ENCODE peak calls at places on chromosomes 2 and 18, in eight cellular contexts. S, V, U, O, F, H, K and M are unnamed samples.

GRCh38 chr2:128715360-128715759 is 396.7 kb upstream of the HS6ST1 start:
- DNase-seq in F (no peak), K (no peak), V (no peak), O (no peak), U (no peak), S (no peak), H (no peak), M (no peak)

GRCh38 chr2:40220177-40220925 is 231.5 kb downstream of the SLC8A1 start:
- DNase-seq in U (no peak), H (no peak), F (no peak), O (no peak), V (no peak), K (peak), S (no peak), M (no peak)

GRCh38 chr2:54556659-54557121 is 100.6 kb downstream of the SPTBN1 start:
- DNase-seq in V (peak), F (no peak), H (no peak), K (peak), O (no peak), S (no peak), U (no peak), M (no peak)

GRCh38 chr2:26401739-26402541 is at the start of gene DRC1:
- DNase-seq in O (no peak), U (peak), V (peak), K (peak), S (peak), F (peak), H (no peak), M (peak)

GRCh38 chr2:12428786-12429185 is 287.9 kb upstream of the TRIB2 start:
- DNase-seq in V (no peak), U (no peak), K (no peak), O (no peak), F (no peak), S (no peak), H (no peak), M (no peak)

GRCh38 chr2:224837558-224837957 is 121.4 kb upstream of the CCDC195 start:
- DNase-seq in U (no peak), K (peak), O (no peak), S (no peak), H (no peak), V (no peak), F (no peak), M (peak)

GRCh38 chr2:237878321-237879057 is 19.1 kb downstream of the RAMP1 start:
- DNase-seq in K (no peak), F (peak), O (no peak), U (no peak), V (no peak), S (no peak), H (no peak), M (no peak)

GRCh38 chr2:224870341-224870740 is 154.2 kb upstream of the CCDC195 start:
- DNase-seq in H (no peak), S (no peak), U (no peak), F (no peak), V (no peak), O (no peak), K (peak), M (no peak)

GRCh38 chr2:68196120-68196716 is 38.5 kb downstream of the PNO1 start:
- DNase-seq in V (peak), U (no peak), S (peak), H (peak), O (peak), F (no peak), K (peak), M (no peak)

GRCh38 chr18:37577051-37577611 is 11.5 kb upstream of the CELF4 start:
- DNase-seq in V (no peak), S (no peak), K (no peak), O (no peak), H (no peak), U (peak), F (no peak), M (no peak)

GRCh38 chr2:211132046-211132445 is 575.6 kb downstream of the CPS1 start:
- DNase-seq in O (no peak), S (no peak), V (no peak), K (no peak), H (no peak), F (no peak), U (no peak), M (no peak)

GRCh38 chr2:212177724-212178123 is 360.9 kb downstream of the ERBB4 start:
- DNase-seq in V (no peak), O (no peak), U (peak), H (peak), S (no peak), F (no peak), K (no peak), M (no peak)

GRCh38 chr18:543447-543846 is 36.7 kb upstream of the CETN1 start:
- DNase-seq in F (no peak), V (no peak), S (no peak), U (no peak), O (no peak), K (no peak), H (no peak), M (no peak)

GRCh38 chr2:223262946-223263345 is 211.0 kb downstream of the KCNE4 start:
- DNase-seq in V (no peak), U (no peak), S (no peak), H (no peak), K (peak), F (no peak), O (no peak), M (peak)

GRCh38 chr2:58427572-58428285 is 186.6 kb upstream of the FANCL start:
- DNase-seq in U (no peak), H (no peak), F (no peak), K (peak), S (peak), V (peak), O (no peak), M (no peak)

GRCh38 chr18:13387856-13388548 is 169.4 kb downstream of the LDLRAD4 start:
- DNase-seq in F (no peak), O (no peak), U (no peak), V (no peak), H (no peak), K (peak), S (no peak), M (no peak)

GRCh38 chr2:4715065-4715464 is 977.1 kb upstream of the SOX11 start:
- DNase-seq in U (no peak), K (no peak), H (peak), O (no peak), S (no peak), F (no peak), V (no peak), M (no peak)

GRCh38 chr2:120330946-120331822 is 14.8 kb upstream of the INHBB start:
- DNase-seq in U (no peak), F (no peak), S (no peak), V (no peak), H (no peak), K (no peak), O (no peak), M (no peak)

GRCh38 chr2:46402874-46403273 is 76.5 kb upstream of the TMEM247 start:
- DNase-seq in U (no peak), F (no peak), V (no peak), H (no peak), S (no peak), K (no peak), O (no peak), M (no peak)

GRCh38 chr18:49563130-49563540 is 1.3 kb downstream of the LIPG start:
- DNase-seq in F (no peak), O (no peak), H (no peak), K (no peak), S (no peak), V (no peak), U (no peak), M (no peak)

GRCh38 chr18:23591011-23591410 is 4.7 kb upstream of the NPC1 start:
- DNase-seq in S (no peak), V (no peak), F (no peak), K (peak), U (no peak), H (no peak), O (no peak), M (no peak)

GRCh38 chr2:240140920-240141319 is 462 bp upstream of the OTOS start:
- DNase-seq in S (no peak), F (peak), O (no peak), H (no peak), U (no peak), K (no peak), V (no peak), M (no peak)

GRCh38 chr2:121247971-121248370 is 37.0 kb downstream of the TFCP2L1 start:
- DNase-seq in S (no peak), U (no peak), F (no peak), O (no peak), V (no peak), H (no peak), K (no peak), M (no peak)

GRCh38 chr2:201955702-201956141 is 77.9 kb upstream of the FZD7 start:
- DNase-seq in S (no peak), O (no peak), H (no peak), U (no peak), F (no peak), V (no peak), K (peak), M (no peak)

GRCh38 chr2:85537600-85538506 is 1.1 kb upstream of the MAT2A start:
- DNase-seq in V (peak), S (peak), O (no peak), K (peak), U (no peak), F (peak), H (peak), M (no peak)